ENCODE peak calls at places on chromosomes 5 and 9, in four cellular contexts. J is A549, I is GM12878, F is body of pancreas. B is an unnamed sample.

GRCh38 chr5:1445895-1446601 is 808 bp upstream of the SLC6A3 start:
- DNase-seq in F (no peak), J (no peak), I (no peak), B (no peak)

GRCh38 chr9:3292311-3292710 is 233.5 kb downstream of the RFX3 start:
- DNase-seq in I (no peak), J (no peak), F (no peak), B (no peak)

GRCh38 chr5:16812911-16813310 is 123.2 kb downstream of the MYO10 start:
- DNase-seq in I (no peak), J (peak), F (peak), B (peak)

GRCh38 chr9:77846957-77847574 is 184.5 kb downstream of the GNAQ start:
- DNase-seq in F (no peak), I (no peak), J (no peak), B (no peak)

GRCh38 chr5:76199321-76200318 is 116.4 kb downstream of the SV2C start:
- DNase-seq in J (no peak), I (no peak), F (no peak), B (no peak)

GRCh38 chr5:141507387-141508091 is 18.7 kb downstream of the PCDHGC5 start:
- DNase-seq in I (no peak), F (no peak), J (no peak), B (no peak)

GRCh38 chr9:136045595-136046554 is 49.2 kb downstream of the NACC2 start:
- DNase-seq in J (no peak), I (no peak), F (peak), B (no peak)

GRCh38 chr5:25979086-25979485 is 1059.3 kb downstream of the CDH9 start:
- DNase-seq in J (no peak), I (no peak), F (no peak), B (no peak)

GRCh38 chr5:123085638-123086286 is 3.3 kb upstream of the PRDM6 start:
- DNase-seq in I (no peak), F (no peak), J (no peak), B (no peak)

GRCh38 chr5:126521130-126521529 is 73.9 kb downstream of the ALDH7A1 start:
- DNase-seq in I (no peak), J (no peak), F (no peak), B (no peak)

GRCh38 chr5:135034186-135034962 is at the start of gene PITX1:
- DNase-seq in F (peak), J (peak), I (no peak), B (peak)

GRCh38 chr9:15136646-15137045 is 170.4 kb downstream of the TTC39B start:
- DNase-seq in I (no peak), J (peak), F (no peak), B (no peak)

GRCh38 chr5:76527685-76528161 is 95.5 kb downstream of the F2RL2 start:
- DNase-seq in J (no peak), F (no peak), I (no peak), B (no peak)

GRCh38 chr5:172454355-172455086 is at the start of gene SH3PXD2B:
- DNase-seq in F (peak), I (no peak), J (peak), B (peak)

GRCh38 chr9:107895524-107896001 is 406.0 kb upstream of the KLF4 start:
- DNase-seq in I (no peak), F (no peak), J (no peak), B (no peak)

GRCh38 chr5:54651482-54652076 is 134.0 kb downstream of the SNX18 start:
- DNase-seq in I (no peak), F (peak), J (no peak), B (peak)

GRCh38 chr9:107782381-107782780 is 292.8 kb upstream of the KLF4 start:
- DNase-seq in I (no peak), J (no peak), F (no peak), B (no peak)

GRCh38 chr5:138469540-138470321 is 4.5 kb downstream of the EGR1 start:
- DNase-seq in J (peak), F (no peak), I (no peak), B (peak)

GRCh38 chr9:134243778-134244467 is 79.6 kb upstream of the RNU6ATAC start:
- DNase-seq in I (peak), J (no peak), F (peak), B (no peak)

GRCh38 chr9:136394312-136395305 is 5.4 kb downstream of the SNAPC4 start:
- DNase-seq in I (no peak), F (no peak), J (no peak), B (no peak)

GRCh38 chr9:130780865-130781504 is 54.1 kb upstream of the ABL1 start:
- DNase-seq in I (no peak), F (peak), J (peak), B (peak)

GRCh38 chr5:132060501-132061161 is at the start of gene IL3:
- DNase-seq in F (no peak), I (no peak), J (no peak), B (no peak)

GRCh38 chr5:78530342-78531096 is 118.1 kb downstream of the LHFPL2 start:
- DNase-seq in I (no peak), F (peak), J (peak), B (no peak)

GRCh38 chr5:34770486-34770885 is 68.5 kb upstream of the TTC23L start:
- DNase-seq in I (no peak), J (no peak), F (no peak), B (no peak)

GRCh38 chr9:2053883-2054845 is 39.0 kb downstream of the SMARCA2 start:
- DNase-seq in I (peak), J (no peak), F (peak), B (peak)

GRCh38 chr9:105142406-105143092 is 101.9 kb upstream of the SLC44A1 start:
- DNase-seq in F (no peak), J (no peak), I (no peak), B (no peak)

GRCh38 chr5:133032852-133033742 is 6.7 kb upstream of the ZCCHC10 start:
- DNase-seq in F (peak), I (no peak), J (no peak), B (no peak)

GRCh38 chr5:177455661-177456590 is 9.3 kb downstream of the PRR7 start:
- DNase-seq in I (no peak), J (peak), F (peak), B (peak)
- TF ChIP-seq POLR2A in I (no peak), J (no peak), F (no peak), B (no peak)

GRCh38 chr9:84305452-84306131 is 35.0 kb downstream of the SLC28A3 start:
- DNase-seq in J (no peak), I (no peak), F (no peak), B (no peak)

GRCh38 chr9:84304166-84304565 is 36.4 kb downstream of the SLC28A3 start:
- DNase-seq in I (no peak), J (no peak), F (no peak), B (no peak)

GRCh38 chr9:84301851-84302250 is 38.7 kb downstream of the SLC28A3 start:
- DNase-seq in I (no peak), F (no peak), J (no peak), B (no peak)

GRCh38 chr9:84300271-84300670 is 40.3 kb downstream of the SLC28A3 start:
- DNase-seq in J (no peak), I (no peak), F (no peak), B (no peak)

GRCh38 chr9:84303061-84303460 is 37.5 kb downstream of the SLC28A3 start:
- DNase-seq in I (no peak), F (no peak), J (no peak), B (no peak)
- H3K27ac ChIP-seq in I (no peak), F (no peak), J (no peak), B (no peak)

DNA sequence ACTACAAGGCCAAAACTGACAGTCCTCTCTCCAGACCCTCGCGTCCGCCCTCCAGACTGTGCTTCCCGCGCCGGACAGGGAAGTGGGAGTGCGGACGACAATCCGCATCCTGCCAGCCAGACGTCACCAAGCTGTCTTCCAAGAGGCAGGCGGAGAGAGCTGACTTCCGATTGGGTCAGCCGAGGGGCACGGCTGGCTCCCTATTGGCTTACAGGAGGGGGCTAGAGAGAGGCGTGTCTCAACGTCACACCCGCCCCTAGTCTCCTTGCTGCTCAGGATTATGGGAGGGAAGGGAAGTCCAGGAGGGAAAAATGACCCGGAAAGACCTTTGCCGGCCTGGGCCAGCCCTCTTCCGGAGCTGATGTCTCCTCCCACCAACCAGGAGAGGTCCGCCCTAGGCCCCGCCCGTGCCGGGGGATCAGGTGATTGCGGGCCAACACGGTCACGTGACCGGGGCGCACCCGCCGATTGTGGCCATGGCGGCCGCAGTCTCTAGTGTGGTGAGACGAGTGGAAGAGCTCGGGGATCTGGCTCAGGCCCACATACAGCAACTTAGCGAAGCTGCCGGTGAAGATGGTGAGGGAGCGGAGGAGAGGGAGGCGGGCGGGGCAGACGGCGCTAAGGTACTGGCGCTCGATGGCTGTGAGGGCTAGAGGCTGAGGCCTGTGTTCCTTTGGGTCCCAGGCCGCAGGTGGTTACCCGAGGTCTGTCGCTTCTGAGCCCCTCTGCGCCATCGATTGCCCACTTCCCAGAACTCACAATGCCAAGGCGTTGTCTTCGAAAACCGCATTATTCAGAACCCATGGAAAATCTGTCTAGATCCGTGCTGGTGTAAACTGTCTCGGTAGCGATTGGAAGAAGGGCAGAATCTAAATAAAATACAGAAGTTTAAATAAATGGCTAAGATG is at the start of gene RIMOC1:
- DNase-seq in J (peak), I (peak), F (peak), B (peak)
- TF ChIP-seq POLR2A in J (peak), I (peak), F (peak), B (peak)

DNA sequence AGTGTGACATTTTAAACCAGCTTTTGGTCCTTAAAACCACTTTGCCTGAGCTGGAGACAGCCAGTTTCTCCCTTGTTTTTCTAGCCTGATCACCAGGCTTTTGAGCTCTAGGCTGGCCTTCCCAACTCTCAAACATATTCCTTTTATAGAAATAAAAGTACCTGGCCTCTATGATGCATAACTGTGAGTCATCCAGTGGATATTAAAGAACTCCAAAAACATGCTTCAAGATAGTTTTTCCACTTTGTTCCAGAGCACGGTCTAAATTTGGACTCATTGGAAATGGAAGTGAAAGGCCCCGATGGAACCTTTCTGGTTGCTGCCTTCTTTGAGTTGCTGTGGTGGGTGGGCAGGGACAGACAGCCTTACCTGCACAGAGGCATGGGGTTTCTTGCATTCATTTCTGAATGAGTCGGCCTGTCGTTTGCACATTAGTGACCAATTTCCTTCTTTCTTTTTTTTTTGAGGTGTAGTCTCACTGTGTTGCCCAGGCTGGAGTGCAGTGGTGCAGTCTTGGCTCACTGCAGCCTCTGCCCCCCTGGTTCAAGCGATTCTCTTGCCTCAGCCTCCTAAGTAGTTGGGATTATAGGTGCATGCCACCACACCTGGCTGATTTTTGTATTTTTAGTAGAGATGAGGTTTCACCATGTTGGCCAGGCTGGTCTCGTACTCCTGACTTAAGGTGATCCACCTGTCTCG is 43.1 kb downstream of the TRIO start:
- DNase-seq in J (peak), I (no peak), F (no peak), B (peak)
- H3K27ac ChIP-seq in J (peak), I (peak), F (no peak), B (peak)

DNA sequence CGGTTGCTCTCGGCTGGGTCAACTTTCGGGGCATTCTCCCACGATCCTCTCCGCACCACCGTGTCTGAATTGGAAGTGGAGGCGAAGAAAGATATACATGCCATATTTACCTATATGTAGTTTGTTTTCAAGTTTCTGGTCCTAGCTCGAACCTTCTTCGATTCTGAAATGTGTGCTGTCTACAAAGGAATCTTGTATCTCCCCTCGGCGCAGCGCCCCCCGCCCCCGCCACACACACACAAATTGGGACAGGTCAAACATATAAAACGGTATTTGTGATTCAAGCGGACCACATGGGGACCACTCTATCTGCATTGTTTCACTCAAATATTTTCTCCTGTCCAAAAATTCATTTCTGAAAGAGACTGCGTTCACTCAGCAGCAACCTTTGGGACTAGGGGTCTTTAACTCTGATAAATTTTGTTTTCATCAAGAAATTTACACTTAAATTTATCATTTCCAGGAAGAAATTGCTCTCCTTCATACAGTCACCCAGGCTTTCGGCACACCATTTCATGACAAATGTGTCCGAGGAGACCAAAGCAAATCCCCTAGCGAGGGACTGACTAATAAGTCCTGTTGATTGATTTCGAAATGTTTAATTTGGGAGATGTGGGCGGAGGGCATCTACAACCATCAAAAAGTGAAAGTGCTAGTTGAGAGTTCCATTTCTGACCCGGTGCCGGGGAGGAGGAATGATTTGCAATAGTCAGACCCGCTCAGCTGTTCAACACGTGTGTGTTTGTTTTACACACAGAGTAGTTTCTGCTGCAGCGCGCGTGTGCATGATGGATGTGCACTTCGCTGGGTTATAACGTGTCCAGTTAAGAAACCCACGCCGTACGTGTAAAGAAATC is 1.1 kb upstream of the NR4A3 start:
- DNase-seq in I (no peak), J (peak), F (peak), B (peak)
- TF ChIP-seq POLR2A in I (no peak), J (no peak), F (no peak), B (no peak)

DNA sequence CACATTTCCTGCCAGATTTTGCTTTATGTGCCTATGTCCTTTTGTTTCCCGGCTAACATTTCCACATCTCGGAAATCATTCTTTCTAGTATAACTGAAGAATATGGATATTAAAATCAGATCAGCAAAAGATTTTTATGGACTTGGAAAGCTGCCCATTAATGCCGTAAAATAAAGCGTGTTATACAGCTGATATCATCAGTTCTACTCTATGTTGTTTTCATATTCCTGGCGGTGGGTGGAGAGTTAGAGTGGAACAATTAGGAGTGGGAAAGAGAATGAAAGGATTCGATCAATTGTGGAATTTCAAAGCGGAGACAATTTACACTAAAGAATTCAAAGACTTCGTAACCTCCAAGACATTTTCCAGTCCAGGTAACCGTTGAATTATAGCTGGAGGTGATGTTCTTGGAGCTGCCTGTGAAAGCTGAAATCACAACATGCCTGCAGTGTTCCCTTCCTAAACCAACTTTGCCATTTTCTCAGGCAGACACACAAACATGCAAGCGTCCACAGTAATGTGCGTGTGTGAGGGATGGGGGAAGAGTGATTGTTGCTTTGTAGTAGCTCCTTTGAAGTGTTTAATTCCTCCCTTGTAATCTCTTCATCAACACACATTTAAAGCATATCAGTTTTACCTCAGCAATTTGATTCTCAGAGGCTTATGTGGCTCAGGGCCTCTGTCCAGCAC is 543.9 kb downstream of the RAB3C start:
- DNase-seq in F (no peak), I (no peak), J (peak), B (peak)
- H3K27ac ChIP-seq in F (peak), I (no peak), J (peak), B (peak)

DNA sequence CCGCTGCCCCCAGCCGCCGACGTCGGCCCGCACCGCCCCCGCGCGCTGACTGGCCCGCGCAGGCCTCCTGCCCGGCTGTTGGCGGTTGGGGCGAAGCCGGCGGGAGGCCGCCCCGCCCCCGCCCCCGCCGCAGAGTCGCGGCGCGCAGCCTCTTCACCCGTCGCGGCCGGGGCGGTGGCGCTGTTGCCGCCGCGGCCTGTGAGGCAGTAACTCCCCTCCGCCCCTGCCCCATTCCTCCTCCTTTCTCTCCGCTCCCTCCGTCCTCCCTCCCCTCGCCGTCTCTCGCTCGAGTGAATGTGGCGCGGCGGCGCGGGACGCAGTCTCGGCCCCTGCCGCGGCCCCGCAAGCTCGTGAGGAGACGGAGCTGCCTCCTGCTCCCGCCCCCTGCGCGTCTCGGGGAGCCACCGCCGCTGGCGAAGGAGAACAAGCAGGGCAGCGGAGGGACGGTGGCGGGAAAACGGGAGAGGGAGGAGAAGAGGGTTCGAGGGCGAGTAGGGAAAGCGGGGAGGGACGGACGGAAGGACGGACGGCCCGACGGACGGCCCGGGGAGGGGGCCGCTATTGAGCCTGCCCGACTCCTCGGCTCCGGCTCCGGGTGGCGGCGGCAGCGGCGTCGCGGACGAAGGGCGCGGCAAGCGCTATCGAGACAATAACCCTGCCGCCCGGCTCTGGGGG is 637 bp upstream of the ERBIN start:
- DNase-seq in I (no peak), F (peak), J (peak), B (peak)
- TF ChIP-seq POLR2A in I (peak), F (peak), J (peak), B (peak)

DNA sequence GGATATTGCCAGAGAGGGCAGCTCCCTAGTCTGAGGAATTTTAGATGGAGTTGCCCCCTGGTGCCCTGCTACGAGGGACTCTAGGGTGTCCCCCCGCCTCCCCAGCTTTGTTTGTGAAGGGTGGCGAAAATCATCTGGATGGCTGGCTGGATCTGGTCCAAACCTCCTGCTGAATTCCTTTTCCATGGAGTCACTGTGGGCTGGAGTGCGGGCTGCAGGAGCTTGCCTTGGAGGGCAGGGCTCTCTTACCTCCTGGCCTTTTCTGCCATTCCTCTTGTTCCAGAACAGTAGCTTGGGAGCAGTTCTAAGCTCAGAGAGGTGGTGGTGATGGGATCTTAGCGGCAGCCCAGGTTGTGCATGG is 2.1 kb downstream of the SYNPO start:
- DNase-seq in J (peak), I (no peak), F (peak), B (peak)
- H3K27ac ChIP-seq in J (peak), I (no peak), F (peak), B (peak)